ENCODE peak calls at places on chromosomes 12 and 14, in nine cellular contexts. V, Z, U, C, L, F, E, A and W are unnamed samples.

GRCh38 chr12:9673404-9674225 is 4.1 kb downstream of the CLEC2D start:
- DNase-seq in F (peak), E (peak), C (peak), V (peak), U (peak), A (peak), Z (peak), L (no peak), W (peak)

GRCh38 chr14:44895716-44896115 is 66.0 kb downstream of the KLHL28 start:
- DNase-seq in A (no peak), E (no peak), V (no peak), U (no peak), L (no peak), Z (no peak), C (peak), F (no peak), W (no peak)

GRCh38 chr12:77830502-77830901 is at the start of gene NAV3:
- DNase-seq in L (no peak), A (no peak), U (no peak), V (no peak), C (no peak), E (peak), F (no peak), Z (no peak), W (no peak)

GRCh38 chr14:104446611-104447010 is 133.0 kb upstream of the C14orf180 start:
- DNase-seq in U (no peak), A (no peak), Z (no peak), C (no peak), V (no peak), E (no peak), L (no peak), F (no peak), W (no peak)

GRCh38 chr14:53167602-53168328 is 14.6 kb upstream of the DDHD1 start:
- DNase-seq in C (no peak), L (no peak), F (no peak), Z (no peak), A (no peak), U (no peak), E (no peak), V (no peak), W (peak)

GRCh38 chr12:2739832-2740641 is 54.7 kb upstream of the FKBP4 start:
- DNase-seq in C (peak), Z (no peak), E (peak), F (no peak), V (no peak), A (no peak), U (no peak), L (no peak), W (peak)

GRCh38 chr12:103441437-103442186 is 54.2 kb downstream of the C12orf42 start:
- DNase-seq in C (no peak), U (no peak), E (no peak), L (no peak), F (no peak), A (no peak), V (no peak), Z (peak), W (no peak)

GRCh38 chr12:29717540-29718100 is 66.1 kb downstream of the TMTC1 start:
- DNase-seq in F (no peak), E (no peak), L (no peak), V (no peak), C (no peak), Z (no peak), U (no peak), A (no peak), W (no peak)

GRCh38 chr12:92991134-92991533 is 62.0 kb upstream of the EEA1 start:
- DNase-seq in V (no peak), C (no peak), U (no peak), F (no peak), Z (no peak), A (no peak), L (no peak), E (no peak), W (no peak)

GRCh38 chr12:92987362-92987761 is 58.3 kb upstream of the EEA1 start:
- DNase-seq in F (no peak), C (peak), E (peak), V (no peak), A (no peak), U (peak), Z (no peak), L (no peak), W (peak)

GRCh38 chr12:92988622-92989130 is 59.6 kb upstream of the EEA1 start:
- DNase-seq in Z (no peak), A (no peak), L (no peak), C (no peak), U (no peak), F (no peak), V (no peak), E (no peak), W (peak)

GRCh38 chr12:92989715-92990484 is 60.8 kb upstream of the EEA1 start:
- DNase-seq in L (no peak), U (no peak), C (no peak), V (no peak), A (no peak), Z (no peak), E (no peak), F (no peak), W (no peak)

DNA sequence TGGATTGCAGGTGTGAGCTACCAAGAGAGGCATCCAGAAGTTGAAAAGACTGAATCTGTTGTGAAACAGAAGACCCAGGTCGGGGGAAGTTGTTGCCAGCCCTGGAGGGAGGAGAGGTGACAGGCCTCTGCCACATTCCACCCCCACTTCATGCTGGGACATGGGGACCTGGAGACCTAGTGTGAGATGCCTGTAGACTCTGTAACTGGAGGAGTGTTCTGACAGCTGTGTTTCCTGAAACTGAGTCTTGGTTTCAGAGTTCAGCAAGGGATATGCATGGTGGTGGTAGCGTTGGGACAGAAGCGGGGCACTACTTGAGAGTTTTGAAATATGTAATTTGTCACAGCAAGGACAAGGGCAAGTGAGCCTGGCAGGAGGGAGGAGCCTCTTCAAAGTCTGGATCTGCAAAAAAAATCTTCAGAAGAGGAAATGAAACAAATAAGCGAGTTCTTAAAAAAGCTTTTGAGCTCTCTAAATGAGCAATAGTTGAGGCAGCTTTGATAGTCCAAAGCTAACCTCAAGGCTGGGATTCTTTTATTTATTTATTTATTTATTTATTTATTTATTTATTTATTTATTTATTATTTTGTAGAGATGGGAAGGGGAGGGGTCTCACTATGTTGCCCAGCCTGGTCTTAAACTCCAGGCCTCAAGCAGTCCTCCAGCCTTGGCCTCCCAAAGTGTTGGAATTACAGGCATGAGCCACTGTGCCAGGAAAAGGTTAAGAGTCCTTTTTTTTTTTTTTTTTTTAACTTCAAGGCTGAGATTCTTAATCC is 58.9 kb upstream of the EEA1 start:
- DNase-seq in U (no peak), Z (no peak), A (peak), V (no peak), C (no peak), L (no peak), F (peak), E (peak), W (peak)
- H3K27ac ChIP-seq in U (no peak), Z (no peak), A (no peak), V (no peak), C (peak), L (no peak), F (peak), E (no peak), W (peak)

GRCh38 chr12:109988274-109988673 is 7.9 kb downstream of the GIT2 start:
- DNase-seq in U (no peak), A (no peak), E (no peak), V (no peak), L (no peak), F (no peak), Z (no peak), C (no peak), W (no peak)

GRCh38 chr12:109988903-109989302 is 7.3 kb downstream of the GIT2 start:
- DNase-seq in V (no peak), A (no peak), Z (no peak), L (no peak), E (peak), U (no peak), C (no peak), F (no peak), W (no peak)

GRCh38 chr12:109989380-109989779 is 6.8 kb downstream of the GIT2 start:
- DNase-seq in E (no peak), C (no peak), Z (no peak), V (no peak), A (no peak), L (no peak), F (no peak), U (no peak), W (no peak)

GRCh38 chr12:109991586-109991985 is 4.6 kb downstream of the GIT2 start:
- DNase-seq in L (no peak), U (no peak), A (no peak), Z (no peak), C (no peak), F (no peak), E (no peak), V (no peak), W (no peak)

DNA sequence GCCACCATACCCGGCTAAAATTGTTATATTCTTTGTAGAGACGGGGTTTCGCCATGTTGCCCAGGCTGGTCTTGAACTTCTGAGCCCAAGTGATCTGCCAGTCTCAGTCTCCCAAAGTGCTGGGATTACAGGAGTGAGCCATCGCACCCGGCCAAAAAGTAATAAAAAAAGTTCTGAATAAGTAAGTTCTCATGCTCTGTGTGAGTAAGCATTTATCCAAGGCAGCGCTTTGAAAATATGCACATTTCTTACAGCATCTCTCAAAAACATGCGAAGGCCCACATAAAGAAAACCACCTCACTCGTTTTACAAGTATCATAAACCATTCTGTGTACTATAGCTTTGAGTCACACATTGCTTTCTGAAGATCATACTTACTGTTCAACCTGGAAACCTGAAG is 8.6 kb downstream of the GIT2 start:
- DNase-seq in A (no peak), L (no peak), Z (no peak), C (no peak), F (no peak), U (no peak), E (no peak), V (no peak), W (no peak)
- H3K27ac ChIP-seq in A (no peak), L (no peak), Z (no peak), C (peak), F (no peak), U (no peak), E (no peak), V (no peak), W (no peak)

GRCh38 chr12:130127909-130128763 is 34.1 kb upstream of the FZD10 start:
- DNase-seq in C (no peak), U (no peak), V (no peak), L (no peak), E (no peak), Z (no peak), A (peak), F (peak), W (no peak)
- H3K27ac ChIP-seq in C (no peak), U (no peak), V (no peak), L (no peak), E (no peak), Z (no peak), A (no peak), F (peak), W (no peak)

GRCh38 chr14:92939699-92940098 is 16.7 kb downstream of the CHGA start:
- DNase-seq in E (no peak), U (no peak), C (no peak), Z (no peak), F (no peak), V (no peak), L (no peak), A (no peak), W (no peak)
- H3K27ac ChIP-seq in E (no peak), U (no peak), C (no peak), Z (no peak), F (no peak), V (no peak), L (no peak), A (no peak), W (no peak)

GRCh38 chr12:108831309-108831991 is 25.9 kb downstream of the SSH1 start:
- DNase-seq in U (no peak), V (no peak), F (no peak), E (no peak), C (no peak), Z (no peak), A (no peak), L (no peak), W (no peak)
- H3K27ac ChIP-seq in U (no peak), V (no peak), F (peak), E (peak), C (no peak), Z (peak), A (no peak), L (no peak), W (peak)

DNA sequence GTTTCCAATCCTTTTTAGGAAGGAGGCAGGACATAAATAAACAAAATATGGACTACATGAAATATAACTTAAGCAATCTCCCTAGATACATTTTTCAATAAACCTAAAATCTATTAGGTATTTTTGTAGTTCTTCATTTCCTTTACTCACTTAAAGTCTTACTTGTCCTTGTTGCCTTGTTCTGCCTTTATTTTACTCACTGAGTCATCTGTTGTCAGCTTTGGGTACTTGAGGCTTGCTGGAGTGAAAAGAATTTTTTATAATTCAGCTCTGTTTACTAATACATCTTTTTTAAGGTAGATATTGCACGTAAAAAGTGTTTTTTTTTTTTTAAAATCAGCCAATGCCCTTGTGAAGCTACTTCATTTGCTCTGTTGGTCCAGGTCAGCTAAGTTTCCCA is 216.2 kb downstream of the PELI2 start:
- DNase-seq in C (no peak), E (peak), F (no peak), U (no peak), L (no peak), V (no peak), A (no peak), Z (no peak), W (no peak)
- H3K27ac ChIP-seq in C (no peak), E (peak), F (peak), U (no peak), L (no peak), V (no peak), A (no peak), Z (no peak), W (no peak)